ENCODE peak calls at places on chromosome 15, in seven cellular contexts. One of them, this sample, is unnamed.

GRCh38 chr15:66780973-66781718 is 79.1 kb downstream of the SMAD6 start:
- DNase-seq in neural progenitor cell: no peak
- DNase-seq in GM10248: no peak
- DNase-seq in GM23338: no peak
- DNase-seq in cerebellar cortex: no peak
- DNase-seq in hippocampal formation: no peak
- DNase-seq in hypothalamus: no peak
- DNase-seq in this sample: no peak

GRCh38 chr15:70569718-70570231 is 193.6 kb downstream of the UACA start:
- DNase-seq in neural progenitor cell: no peak
- DNase-seq in GM10248: no peak
- DNase-seq in GM23338: no peak
- DNase-seq in cerebellar cortex: no peak
- DNase-seq in hippocampal formation: no peak
- DNase-seq in hypothalamus: no peak
- DNase-seq in this sample: no peak

GRCh38 chr15:49669288-49669687 is 48.4 kb downstream of the DTWD1 start:
- DNase-seq in neural progenitor cell: peak; percentile 36
- DNase-seq in GM10248: no peak
- DNase-seq in GM23338: peak; percentile 8
- DNase-seq in cerebellar cortex: no peak
- DNase-seq in hippocampal formation: no peak
- DNase-seq in hypothalamus: no peak
- DNase-seq in this sample: no peak

GRCh38 chr15:57146394-57147140 is 228.1 kb downstream of the TCF12 start:
- DNase-seq in neural progenitor cell: peak; percentile 54
- DNase-seq in GM10248: peak; percentile 18
- DNase-seq in GM23338: peak; percentile 71
- DNase-seq in cerebellar cortex: peak; percentile 53
- DNase-seq in hippocampal formation: peak; percentile 77
- DNase-seq in hypothalamus: no peak
- DNase-seq in this sample: no peak

GRCh38 chr15:94346272-94346671 is 114.9 kb downstream of the MCTP2 start:
- DNase-seq in neural progenitor cell: no peak
- DNase-seq in GM10248: no peak
- DNase-seq in GM23338: no peak
- DNase-seq in cerebellar cortex: no peak
- DNase-seq in hippocampal formation: no peak
- DNase-seq in hypothalamus: no peak
- DNase-seq in this sample: no peak

GRCh38 chr15:39728844-39729243 is 53.8 kb downstream of the FSIP1 start:
- DNase-seq in neural progenitor cell: no peak
- DNase-seq in GM10248: no peak
- DNase-seq in GM23338: no peak
- DNase-seq in cerebellar cortex: no peak
- DNase-seq in hippocampal formation: no peak
- DNase-seq in hypothalamus: no peak
- DNase-seq in this sample: no peak

GRCh38 chr15:47670365-47670764 is 46.9 kb upstream of the SEMA6D start:
- DNase-seq in neural progenitor cell: peak; percentile 55
- DNase-seq in GM10248: no peak
- DNase-seq in GM23338: no peak
- DNase-seq in cerebellar cortex: no peak
- DNase-seq in hippocampal formation: no peak
- DNase-seq in hypothalamus: no peak
- DNase-seq in this sample: no peak

GRCh38 chr15:39300451-39301153 is 280.3 kb upstream of the THBS1 start:
- DNase-seq in neural progenitor cell: no peak
- DNase-seq in GM10248: no peak
- DNase-seq in GM23338: no peak
- DNase-seq in cerebellar cortex: no peak
- DNase-seq in hippocampal formation: no peak
- DNase-seq in hypothalamus: no peak
- DNase-seq in this sample: no peak

This sample was measured in GM19239.